ENCODE peak calls at places on chromosomes 2 and 18, in four cellular contexts. X is SK-N-SH, A is GM12878, V is K562. J is an unnamed sample.

GRCh38 chr18:65587491-65587890 is 163.3 kb upstream of the CDH7 start:
- DNase-seq in X (no peak), A (no peak), V (no peak), J (no peak)

GRCh38 chr2:229714080-229714735 is at the start of gene DNER:
- DNase-seq in X (peak), A (no peak), V (peak), J (no peak)

GRCh38 chr2:183081908-183082307 is 3.4 kb downstream of the DUSP19 start:
- DNase-seq in X (no peak), A (no peak), V (no peak), J (no peak)

GRCh38 chr2:85503168-85503610 is 35.8 kb upstream of the MAT2A start:
- DNase-seq in X (no peak), A (no peak), V (no peak), J (peak)

GRCh38 chr2:102632380-102633175 is 13.2 kb downstream of the SLC9A2 start:
- DNase-seq in X (no peak), A (no peak), V (no peak), J (no peak)

GRCh38 chr2:62787381-62787780 is 81.9 kb downstream of the EHBP1 start:
- DNase-seq in X (peak), A (no peak), V (no peak), J (no peak)

GRCh38 chr18:78561757-78562445 is 417.7 kb upstream of the SALL3 start:
- DNase-seq in X (no peak), A (no peak), V (no peak), J (no peak)

GRCh38 chr2:168565112-168565511 is 109.0 kb downstream of the CERS6 start:
- DNase-seq in X (no peak), A (no peak), V (no peak), J (no peak)

GRCh38 chr2:73176205-73176880 is 26.0 kb upstream of the NOTO start:
- DNase-seq in X (no peak), A (no peak), V (peak), J (peak)

GRCh38 chr2:208122248-208122647 is 2.1 kb downstream of the CRYGD start:
- DNase-seq in X (no peak), A (no peak), V (no peak), J (no peak)

GRCh38 chr2:229920011-229920781 is 1.6 kb downstream of the TRIP12 start:
- DNase-seq in X (no peak), A (no peak), V (peak), J (peak)

GRCh38 chr2:231185050-231185725 is 13.2 kb upstream of the ARMC9 start:
- DNase-seq in X (no peak), A (no peak), V (no peak), J (no peak)

GRCh38 chr2:113126845-113127645 is at the start of gene IL1RN:
- DNase-seq in X (no peak), A (no peak), V (no peak), J (peak)

DNA sequence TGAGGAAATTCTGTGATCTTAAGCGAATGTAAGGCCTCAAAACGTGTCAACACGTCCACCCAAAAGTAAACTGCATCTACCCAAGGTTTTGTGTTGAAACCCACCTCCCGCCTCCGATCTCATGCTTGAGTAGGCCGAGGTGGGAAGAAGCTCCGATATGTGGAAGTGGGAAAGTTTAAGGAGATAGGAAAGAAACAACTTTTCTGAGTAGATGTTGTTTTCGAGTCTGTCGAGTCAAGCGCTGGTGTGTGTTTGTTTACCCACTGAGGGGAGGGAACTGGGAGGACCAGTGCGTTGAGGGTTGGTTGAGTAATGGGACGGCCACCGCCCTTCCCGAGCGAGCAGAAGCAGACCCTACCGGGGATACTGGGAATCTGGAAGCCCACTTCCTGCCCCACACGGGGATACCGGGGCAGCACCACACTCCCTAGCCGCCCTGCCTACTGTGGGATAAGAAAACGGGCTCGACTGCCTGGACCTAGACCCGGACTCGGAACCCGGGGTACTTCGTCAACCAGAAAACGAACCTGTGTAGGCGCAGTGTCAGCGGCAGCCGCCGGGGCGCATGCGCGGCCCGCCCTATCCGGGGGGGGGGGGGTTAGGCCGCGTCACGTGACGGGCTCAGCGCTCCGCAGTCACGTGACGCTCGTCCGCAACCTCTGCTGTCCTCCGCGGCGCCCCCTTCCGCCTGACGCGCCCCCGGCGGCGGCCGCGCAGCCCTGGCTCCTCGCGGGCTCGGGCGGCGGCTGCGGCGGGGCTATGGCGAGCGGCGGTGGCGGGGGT is at the start of gene RETREG2:
- DNase-seq in X (peak), A (peak), V (peak), J (peak)
- TF ChIP-seq REST in X (no peak), A (no peak), V (peak), J (peak)

GRCh38 chr2:28915939-28916338 is 21.5 kb downstream of the WDR43 start:
- DNase-seq in X (no peak), A (no peak), V (no peak), J (no peak)
- TF ChIP-seq RFX5 in X (no peak), A (no peak), V (no peak), J (no peak)

GRCh38 chr2:176470713-176471112 is 201.5 kb downstream of the MTX2 start:
- DNase-seq in X (no peak), A (no peak), V (no peak), J (no peak)
- TF ChIP-seq TAF1 in X (no peak), A (no peak), V (no peak), J (no peak)

GRCh38 chr2:216202602-216203250 is 93.6 kb downstream of the XRCC5 start:
- DNase-seq in X (no peak), A (no peak), V (no peak), J (peak)
- TF ChIP-seq REST in X (no peak), A (no peak), V (no peak), J (no peak)

GRCh38 chr2:203077458-203077857 is 62.8 kb downstream of the NBEAL1 start:
- DNase-seq in X (no peak), A (no peak), V (no peak), J (no peak)
- TF ChIP-seq RFX5 in X (no peak), A (no peak), V (no peak), J (no peak)

DNA sequence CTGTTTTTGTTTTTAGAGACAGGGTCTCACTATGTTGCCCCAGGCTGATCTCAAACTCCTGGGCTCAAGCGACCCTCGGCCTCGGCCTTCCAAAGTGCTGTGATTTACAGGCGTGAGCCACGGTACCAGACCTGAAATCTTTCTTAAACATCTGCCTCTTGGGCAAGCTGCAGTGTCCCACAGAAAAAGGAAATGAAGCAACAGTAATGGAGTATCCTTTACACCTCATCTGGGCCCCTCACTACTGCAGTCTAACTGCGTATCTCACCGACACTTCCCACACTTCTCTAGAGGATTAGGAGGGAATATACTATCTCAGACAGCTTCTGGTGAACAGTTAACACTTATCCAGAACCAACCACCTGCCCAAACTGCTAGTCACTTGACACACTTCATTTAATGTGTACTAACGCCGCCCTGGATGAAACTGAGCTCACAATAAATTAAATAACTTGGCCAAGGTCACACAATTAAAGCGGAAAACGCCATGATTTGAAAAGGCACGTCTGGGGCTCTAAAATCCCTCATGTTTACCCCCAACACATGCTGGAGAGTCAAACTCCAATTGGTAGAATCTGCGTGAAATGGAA is 1.0 kb downstream of the COX7A2L start:
- DNase-seq in X (no peak), A (no peak), V (peak), J (no peak)
- TF ChIP-seq TAF1 in X (no peak), A (no peak), V (peak), J (peak)

DNA sequence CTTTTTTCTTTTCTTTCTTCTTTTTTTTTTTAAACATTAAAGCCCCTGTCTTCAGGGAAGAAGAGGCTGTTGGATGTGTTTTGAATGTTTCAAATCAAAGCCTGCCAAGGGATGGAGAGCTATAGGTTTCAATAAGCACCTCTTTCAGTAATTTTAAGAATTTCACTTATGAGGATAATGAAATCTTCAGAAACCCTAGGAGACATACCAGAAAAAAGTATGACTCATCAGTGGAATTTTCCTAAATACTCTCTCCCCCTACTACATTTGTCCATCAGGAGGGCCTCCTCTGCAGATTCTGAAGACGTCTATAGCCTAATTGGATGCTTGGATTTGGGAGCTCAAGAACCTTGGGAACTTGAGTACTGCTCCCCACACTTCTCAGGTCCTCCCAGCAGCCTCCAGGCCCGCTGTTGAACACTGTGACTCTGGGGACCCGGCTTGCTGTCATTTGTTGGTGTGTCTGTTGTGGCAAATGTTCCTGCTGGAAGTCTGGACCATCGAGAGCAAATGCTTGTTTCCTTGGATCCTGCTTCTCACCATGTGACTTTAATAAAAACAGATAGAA is 374.3 kb downstream of the SLC4A3 start:
- DNase-seq in X (no peak), A (no peak), V (no peak), J (no peak)
- TF ChIP-seq REST in X (no peak), A (no peak), V (no peak), J (no peak)

GRCh38 chr2:117851969-117852368 is 37.5 kb downstream of the DDX18 start:
- DNase-seq in X (no peak), A (no peak), V (no peak), J (no peak)
- TF ChIP-seq RFX5 in X (no peak), A (no peak), V (no peak), J (no peak)